ENCODE peak calls at places on chromosomes 12 and 14, in nine cellular contexts. J is lower leg skin, G is H1, S is right lobe of liver, Z is HCT116, R is H54, N is transverse colon, W is GM12878, X is body of pancreas. D is an unnamed sample.

GRCh38 chr14:53955671-53956426 is 776 bp downstream of the BMP4 start:
- DNase-seq in S (peak), G (peak), W (no peak), J (peak), R (no peak), Z (no peak), X (peak), N (peak), D (no peak)

GRCh38 chr12:72747460-72747859 is 475.3 kb downstream of the TRHDE start:
- DNase-seq in J (no peak), W (no peak), X (no peak), N (no peak), S (no peak), R (no peak), Z (no peak), G (no peak), D (no peak)

GRCh38 chr14:41606249-41607118 is at the start of gene LRFN5:
- DNase-seq in N (no peak), W (no peak), X (no peak), G (peak), Z (no peak), S (no peak), J (peak), R (no peak), D (no peak)

GRCh38 chr12:57171668-57172067 is 24.2 kb upstream of the LRP1-AS start:
- DNase-seq in S (no peak), N (no peak), X (no peak), Z (no peak), R (peak), W (no peak), J (no peak), G (no peak), D (no peak)

GRCh38 chr14:82778008-82778407 is 1244.4 kb upstream of the SEL1L start:
- DNase-seq in G (no peak), Z (no peak), J (no peak), N (no peak), X (no peak), S (no peak), R (no peak), W (no peak), D (no peak)

GRCh38 chr14:81511110-81511900 is 22.3 kb downstream of the SEL1L start:
- DNase-seq in J (no peak), S (no peak), Z (no peak), R (no peak), X (no peak), N (no peak), G (no peak), W (no peak), D (no peak)

GRCh38 chr12:3747976-3748619 is 4.8 kb downstream of the CRACR2A start:
- DNase-seq in Z (no peak), N (peak), W (no peak), X (no peak), G (peak), S (peak), R (no peak), J (no peak), D (no peak)

GRCh38 chr12:40921563-40922163 is 229.4 kb downstream of the CNTN1 start:
- DNase-seq in G (no peak), Z (peak), J (no peak), S (no peak), W (no peak), N (no peak), R (no peak), X (no peak), D (no peak)

GRCh38 chr14:72894623-72895378 is 900 bp upstream of the DPF3 start:
- DNase-seq in Z (no peak), N (peak), S (peak), R (peak), W (no peak), J (no peak), G (peak), X (peak), D (no peak)

GRCh38 chr14:67453575-67454300 is 34.8 kb downstream of the TMEM229B start:
- DNase-seq in X (no peak), S (no peak), W (no peak), N (no peak), J (no peak), R (no peak), Z (no peak), G (no peak), D (no peak)

DNA sequence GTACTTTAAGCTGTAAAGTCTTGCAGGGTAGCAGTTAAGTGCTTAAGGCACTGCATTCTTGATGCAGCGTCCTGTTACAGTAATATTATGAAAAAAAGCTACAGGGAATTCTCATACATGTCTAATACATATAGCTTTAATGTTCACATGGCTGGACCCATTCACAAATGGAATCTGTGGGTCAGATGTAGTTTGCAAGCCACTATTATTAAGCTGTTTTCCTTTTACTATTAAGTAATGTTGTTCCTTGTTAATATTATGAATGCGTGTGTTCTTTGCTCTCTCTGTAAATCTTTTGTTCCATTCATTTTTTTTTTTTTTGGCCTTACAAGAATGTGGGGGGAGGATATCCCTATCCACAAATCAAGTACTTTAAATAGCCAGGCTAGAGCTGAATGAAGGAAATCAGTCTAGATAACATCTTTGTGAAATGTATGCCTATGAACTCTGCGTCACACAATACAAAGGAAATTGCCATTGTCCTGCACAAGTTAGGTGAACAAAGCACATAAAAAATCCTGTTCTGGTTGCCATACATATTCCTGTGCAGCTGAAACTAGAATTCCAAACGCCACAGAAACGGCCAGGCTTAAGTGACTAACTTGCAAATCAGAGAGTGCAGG is 111.7 kb downstream of the HMGA2 start:
- DNase-seq in X (no peak), S (no peak), J (no peak), G (no peak), Z (no peak), N (no peak), W (no peak), R (no peak), D (no peak)
- TF ChIP-seq POLR2A in X (no peak), S (no peak), J (no peak), G (no peak), Z (no peak), N (no peak), W (no peak), R (no peak), D (no peak)

GRCh38 chr12:114671321-114671663 is 12.7 kb downstream of the TBX3 start:
- DNase-seq in S (no peak), R (no peak), G (no peak), N (no peak), X (no peak), W (no peak), Z (no peak), J (no peak), D (no peak)
- TF ChIP-seq POLR2A in S (no peak), R (no peak), G (no peak), N (no peak), X (no peak), W (no peak), Z (no peak), J (no peak), D (no peak)

GRCh38 chr12:109266106-109266879 is 42.8 kb downstream of the FOXN4 start:
- DNase-seq in J (no peak), X (no peak), W (no peak), N (no peak), S (no peak), R (no peak), G (no peak), Z (no peak), D (no peak)
- TF ChIP-seq POLR2A in J (no peak), X (no peak), W (no peak), N (no peak), S (no peak), R (no peak), G (no peak), Z (no peak), D (no peak)

GRCh38 chr14:32366995-32367394 is 37.9 kb downstream of the AKAP6 start:
- DNase-seq in N (no peak), J (no peak), Z (no peak), R (no peak), W (no peak), X (no peak), S (no peak), G (no peak), D (no peak)

GRCh38 chr14:32364941-32365340 is 35.8 kb downstream of the AKAP6 start:
- DNase-seq in S (no peak), W (no peak), X (no peak), N (no peak), G (no peak), R (no peak), Z (no peak), J (no peak), D (no peak)

GRCh38 chr14:32366256-32366655 is 37.2 kb downstream of the AKAP6 start:
- DNase-seq in G (no peak), R (no peak), Z (no peak), X (no peak), J (no peak), W (no peak), S (no peak), N (no peak), D (no peak)

GRCh38 chr14:32368107-32368506 is 39.0 kb downstream of the AKAP6 start:
- DNase-seq in W (no peak), R (no peak), N (no peak), S (no peak), X (no peak), J (no peak), G (no peak), Z (no peak), D (no peak)

DNA sequence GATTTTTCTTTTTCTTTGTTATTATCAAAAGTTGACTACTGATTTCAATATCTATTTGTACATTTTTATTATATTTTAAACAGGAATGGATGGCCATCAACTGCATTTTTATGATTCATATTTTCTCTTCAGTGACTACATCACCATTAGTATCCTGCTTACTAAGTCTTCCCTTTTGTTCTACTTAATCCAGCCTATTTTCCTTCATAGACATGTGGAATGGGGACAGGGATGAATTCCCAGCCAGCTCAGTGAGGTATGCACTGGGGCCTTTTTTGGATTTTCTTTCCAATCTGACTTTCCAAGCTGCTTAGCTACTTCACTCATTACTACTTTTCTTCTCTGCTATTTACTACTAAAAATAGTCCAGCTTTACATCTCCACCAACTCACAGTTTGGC is 38.4 kb downstream of the AKAP6 start:
- DNase-seq in J (no peak), S (no peak), N (no peak), Z (no peak), X (no peak), G (no peak), R (no peak), W (no peak), D (no peak)
- TF ChIP-seq POLR2A in J (no peak), S (no peak), N (no peak), Z (no peak), X (no peak), G (no peak), R (no peak), W (no peak), D (no peak)

GRCh38 chr12:93740721-93741120 is 63.5 kb downstream of the CRADD start:
- DNase-seq in S (no peak), Z (no peak), N (no peak), G (no peak), R (no peak), W (no peak), J (no peak), X (no peak), D (no peak)

GRCh38 chr12:93741741-93742085 is 64.5 kb downstream of the CRADD start:
- DNase-seq in R (no peak), S (no peak), J (no peak), Z (no peak), N (no peak), W (no peak), G (peak), X (no peak), D (no peak)

GRCh38 chr12:93743999-93744689 is 67.0 kb downstream of the CRADD start:
- DNase-seq in Z (no peak), R (no peak), N (no peak), G (no peak), S (no peak), X (no peak), W (no peak), J (no peak), D (no peak)

GRCh38 chr12:93743229-93743998 is 66.2 kb downstream of the CRADD start:
- DNase-seq in R (no peak), G (no peak), W (no peak), N (no peak), J (no peak), S (no peak), Z (no peak), X (no peak), D (no peak)

GRCh38 chr12:93742086-93742934 is 65.1 kb downstream of the CRADD start:
- DNase-seq in N (peak), G (peak), W (no peak), J (peak), X (peak), Z (peak), R (peak), S (peak), D (peak)
- TF ChIP-seq POLR2A in N (no peak), G (no peak), W (peak), J (no peak), X (peak), Z (no peak), R (no peak), S (peak), D (peak)

DNA sequence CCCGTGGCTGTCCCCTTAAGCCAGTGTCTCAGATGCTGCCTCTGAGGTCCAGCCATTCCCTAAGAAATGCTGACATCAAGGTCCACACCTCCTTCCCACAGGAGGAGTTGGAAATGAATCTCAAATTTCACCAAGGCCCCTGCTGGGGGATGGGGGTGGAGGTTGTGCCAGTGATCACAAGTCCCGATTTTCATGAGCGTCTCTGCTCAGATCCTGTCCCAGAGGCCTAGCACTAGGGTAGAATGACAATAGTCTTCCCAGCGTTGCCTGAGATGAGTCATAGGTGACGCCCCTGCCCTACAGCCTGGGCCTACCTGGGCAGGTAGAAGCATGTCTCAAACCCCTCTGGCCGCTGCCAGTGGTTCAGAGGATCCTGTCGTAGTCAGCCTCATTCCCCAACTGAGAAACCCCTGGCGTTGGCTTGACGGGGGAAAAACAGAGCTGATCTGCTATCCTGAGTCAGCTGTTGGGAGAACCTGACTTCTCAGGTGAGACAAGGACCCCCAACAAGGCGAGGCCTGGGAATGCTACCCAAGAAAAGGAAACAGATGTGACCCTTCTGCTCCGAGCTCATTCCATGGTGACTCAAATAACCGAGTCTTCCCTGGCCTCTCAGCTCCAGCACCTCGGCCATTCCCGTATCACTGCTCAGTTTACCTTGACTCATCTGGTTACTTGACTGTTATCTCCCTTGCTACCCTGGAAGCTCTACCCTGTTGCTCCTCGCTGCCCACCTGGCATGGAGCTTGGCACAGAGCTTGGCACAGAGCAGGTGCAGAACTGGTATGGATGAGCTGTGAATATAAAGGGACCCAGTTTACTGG is 21.8 kb upstream of the SPPL3 start:
- DNase-seq in S (no peak), Z (peak), R (no peak), J (no peak), W (no peak), G (peak), N (no peak), X (no peak), D (no peak)
- TF ChIP-seq POLR2A in S (no peak), Z (peak), R (no peak), J (no peak), W (no peak), G (no peak), N (no peak), X (no peak), D (no peak)

D was measured in GM12891.